ENCODE peak calls at places on chromosomes 6 and 20, in ten cellular contexts. One of them, this sample, is unnamed.

GRCh38 chr6:11918021-11918738 is 93.9 kb upstream of the HIVEP1 start:
- DNase-seq in lower lobe of right lung: no peak
- DNase-seq in tibial artery: no peak
- DNase-seq in RCC 7860: peak; percentile 75
- DNase-seq in neural crest cell: no peak
- DNase-seq in NCI-H1417: peak; percentile 57
- DNase-seq in HT1080: no peak
- DNase-seq in GM03348: peak; percentile 73
- DNase-seq in breast epithelium: no peak
- DNase-seq in NCI-H2029 treated with DMSO at 0.1 percent for 48 hours: no peak
- DNase-seq in this sample: no peak

GRCh38 chr6:37053683-37054082 is 48.2 kb downstream of the FGD2 start:
- DNase-seq in breast epithelium: no peak
- DNase-seq in lower lobe of right lung: no peak
- DNase-seq in RCC 7860: no peak
- DNase-seq in HT1080: no peak
- DNase-seq in GM03348: no peak
- DNase-seq in tibial artery: no peak
- DNase-seq in neural crest cell: no peak
- DNase-seq in NCI-H2029 treated with DMSO at 0.1 percent for 48 hours: no peak
- DNase-seq in NCI-H1417: no peak
- DNase-seq in this sample: no peak

GRCh38 chr6:17054647-17055046 is 47.2 kb upstream of the STMND1 start:
- DNase-seq in neural crest cell: no peak
- DNase-seq in RCC 7860: no peak
- DNase-seq in NCI-H2029 treated with DMSO at 0.1 percent for 48 hours: no peak
- DNase-seq in lower lobe of right lung: no peak
- DNase-seq in HT1080: no peak
- DNase-seq in tibial artery: no peak
- DNase-seq in NCI-H1417: no peak
- DNase-seq in GM03348: no peak
- DNase-seq in breast epithelium: no peak
- DNase-seq in this sample: no peak

GRCh38 chr6:111722220-111722731 is 116.6 kb upstream of the TRAF3IP2 start:
- DNase-seq in RCC 7860: no peak
- DNase-seq in NCI-H1417: no peak
- DNase-seq in NCI-H2029 treated with DMSO at 0.1 percent for 48 hours: no peak
- DNase-seq in GM03348: peak; percentile 38
- DNase-seq in tibial artery: no peak
- DNase-seq in HT1080: no peak
- DNase-seq in lower lobe of right lung: no peak
- DNase-seq in neural crest cell: no peak
- DNase-seq in breast epithelium: no peak
- DNase-seq in this sample: no peak

GRCh38 chr6:44475417-44475778 is 87.9 kb downstream of the CDC5L start:
- DNase-seq in RCC 7860: no peak
- DNase-seq in HT1080: no peak
- DNase-seq in NCI-H2029 treated with DMSO at 0.1 percent for 48 hours: no peak
- DNase-seq in lower lobe of right lung: no peak
- DNase-seq in neural crest cell: no peak
- DNase-seq in GM03348: no peak
- DNase-seq in NCI-H1417: no peak
- DNase-seq in breast epithelium: no peak
- DNase-seq in tibial artery: no peak
- DNase-seq in this sample: no peak

GRCh38 chr20:60262967-60263603 is 304.9 kb downstream of the CDH26 start:
- DNase-seq in NCI-H2029 treated with DMSO at 0.1 percent for 48 hours: no peak
- DNase-seq in breast epithelium: no peak
- DNase-seq in HT1080: peak; percentile 15
- DNase-seq in lower lobe of right lung: peak; percentile 60
- DNase-seq in neural crest cell: peak; percentile 20
- DNase-seq in RCC 7860: no peak
- DNase-seq in tibial artery: no peak
- DNase-seq in NCI-H1417: peak; percentile 23
- DNase-seq in GM03348: no peak
- DNase-seq in this sample: no peak

GRCh38 chr20:24379116-24379927 is 90.1 kb upstream of the SYNDIG1 start:
- DNase-seq in NCI-H2029 treated with DMSO at 0.1 percent for 48 hours: no peak
- DNase-seq in GM03348: peak; percentile 72
- DNase-seq in breast epithelium: no peak
- DNase-seq in neural crest cell: no peak
- DNase-seq in HT1080: peak; percentile 53
- DNase-seq in tibial artery: peak; percentile 85
- DNase-seq in lower lobe of right lung: no peak
- DNase-seq in RCC 7860: no peak
- DNase-seq in NCI-H1417: no peak
- DNase-seq in this sample: peak; percentile 26

GRCh38 chr6:29627762-29628418 is 5.1 kb downstream of the GABBR1 start:
- DNase-seq in HT1080: peak; percentile 63
- DNase-seq in GM03348: peak; percentile 94
- DNase-seq in lower lobe of right lung: peak; percentile 67
- DNase-seq in neural crest cell: peak; percentile 58
- DNase-seq in RCC 7860: no peak
- DNase-seq in breast epithelium: peak; percentile 63
- DNase-seq in NCI-H2029 treated with DMSO at 0.1 percent for 48 hours: no peak
- DNase-seq in NCI-H1417: peak; percentile 67
- DNase-seq in tibial artery: peak; percentile 83
- DNase-seq in this sample: peak; percentile 47

GRCh38 chr6:2749972-2750600 is 636 bp downstream of the MYLK4 start:
- DNase-seq in RCC 7860: peak; percentile 20
- DNase-seq in neural crest cell: peak; percentile 71
- DNase-seq in NCI-H1417: peak; percentile 75
- DNase-seq in NCI-H2029 treated with DMSO at 0.1 percent for 48 hours: peak; percentile 47
- DNase-seq in HT1080: peak; percentile 46
- DNase-seq in tibial artery: peak; percentile 74
- DNase-seq in GM03348: peak; percentile 66
- DNase-seq in breast epithelium: no peak
- DNase-seq in lower lobe of right lung: no peak
- DNase-seq in this sample: peak; percentile 92

GRCh38 chr20:62156592-62157386 is 13.2 kb downstream of the SS18L1 start:
- DNase-seq in RCC 7860: no peak
- DNase-seq in GM03348: peak; percentile 85
- DNase-seq in HT1080: no peak
- DNase-seq in breast epithelium: no peak
- DNase-seq in NCI-H2029 treated with DMSO at 0.1 percent for 48 hours: no peak
- DNase-seq in lower lobe of right lung: peak; percentile 76
- DNase-seq in NCI-H1417: peak; percentile 50
- DNase-seq in neural crest cell: peak; percentile 72
- DNase-seq in tibial artery: no peak
- DNase-seq in this sample: peak; percentile 91

GRCh38 chr6:139372326-139373153 is 1.9 kb downstream of the CITED2 start:
- DNase-seq in GM03348: no peak
- DNase-seq in breast epithelium: no peak
- DNase-seq in NCI-H1417: no peak
- DNase-seq in HT1080: peak; percentile 14
- DNase-seq in RCC 7860: no peak
- DNase-seq in lower lobe of right lung: no peak
- DNase-seq in tibial artery: no peak
- DNase-seq in neural crest cell: no peak
- DNase-seq in NCI-H2029 treated with DMSO at 0.1 percent for 48 hours: no peak
- DNase-seq in this sample: no peak

GRCh38 chr20:53919886-53920285 is 150.5 kb downstream of the BCAS1 start:
- DNase-seq in NCI-H1417: no peak
- DNase-seq in HT1080: no peak
- DNase-seq in RCC 7860: no peak
- DNase-seq in NCI-H2029 treated with DMSO at 0.1 percent for 48 hours: no peak
- DNase-seq in neural crest cell: no peak
- DNase-seq in GM03348: no peak
- DNase-seq in breast epithelium: no peak
- DNase-seq in tibial artery: no peak
- DNase-seq in lower lobe of right lung: no peak
- DNase-seq in this sample: peak; percentile 17

GRCh38 chr6:41073203-41073967 is 611 bp downstream of the NFYA start:
- DNase-seq in tibial artery: peak; percentile 92
- DNase-seq in breast epithelium: peak; percentile 87
- DNase-seq in GM03348: peak; percentile 84
- DNase-seq in NCI-H1417: peak; percentile 85
- DNase-seq in neural crest cell: peak; percentile 75
- DNase-seq in RCC 7860: peak; percentile 59
- DNase-seq in HT1080: peak; percentile 82
- DNase-seq in NCI-H2029 treated with DMSO at 0.1 percent for 48 hours: peak; percentile 62
- DNase-seq in lower lobe of right lung: peak; percentile 91
- DNase-seq in this sample: peak; percentile 96

GRCh38 chr20:62808211-62808865 is 3.7 kb downstream of the OGFR start:
- DNase-seq in tibial artery: peak; percentile 81
- DNase-seq in GM03348: peak; percentile 89
- DNase-seq in HT1080: peak; percentile 60
- DNase-seq in lower lobe of right lung: peak; percentile 82
- DNase-seq in NCI-H1417: peak; percentile 67
- DNase-seq in breast epithelium: no peak
- DNase-seq in NCI-H2029 treated with DMSO at 0.1 percent for 48 hours: no peak
- DNase-seq in neural crest cell: peak; percentile 86
- DNase-seq in RCC 7860: peak; percentile 39
- DNase-seq in this sample: no peak